ENCODE peak calls at places on chromosomes 16 and 17, in seven cellular contexts. One of them, this sample, is unnamed.

GRCh38 chr16:68062910-68063393 is 22.2 kb upstream of the NFATC3 start:
- DNase-seq in H9: no peak
- DNase-seq in IMR-90: no peak
- DNase-seq in H1: no peak
- DNase-seq in mesendoderm: no peak
- DNase-seq in mesenchymal stem cell: no peak
- DNase-seq in trophoblast cell: no peak
- DNase-seq in this sample: no peak

GRCh38 chr17:47193931-47194481 is 4.9 kb upstream of the CDC27 start:
- DNase-seq in H9: no peak
- DNase-seq in IMR-90: no peak
- DNase-seq in H1: no peak
- DNase-seq in mesendoderm: peak; percentile 6
- DNase-seq in mesenchymal stem cell: no peak
- DNase-seq in trophoblast cell: peak; percentile 81
- DNase-seq in this sample: no peak

GRCh38 chr17:67549787-67550186 is 167.9 kb upstream of the NOL11 start:
- DNase-seq in H9: peak; percentile 31
- DNase-seq in IMR-90: no peak
- DNase-seq in H1: no peak
- DNase-seq in mesendoderm: no peak
- DNase-seq in mesenchymal stem cell: no peak
- DNase-seq in trophoblast cell: no peak
- DNase-seq in this sample: no peak

GRCh38 chr17:61009619-61010018 is 332.0 kb downstream of the BCAS3 start:
- DNase-seq in H9: no peak
- DNase-seq in IMR-90: peak; percentile 42
- DNase-seq in H1: no peak
- DNase-seq in mesendoderm: no peak
- DNase-seq in mesenchymal stem cell: peak; percentile 16
- DNase-seq in trophoblast cell: no peak
- DNase-seq in this sample: no peak

GRCh38 chr16:8735574-8735973 is 61.2 kb downstream of the ABAT start:
- DNase-seq in H9: no peak
- DNase-seq in IMR-90: no peak
- DNase-seq in H1: no peak
- DNase-seq in mesendoderm: no peak
- DNase-seq in mesenchymal stem cell: no peak
- DNase-seq in trophoblast cell: no peak
- DNase-seq in this sample: no peak

GRCh38 chr16:27579086-27579980 is 29.4 kb downstream of the KATNIP start:
- DNase-seq in H9: no peak
- DNase-seq in IMR-90: peak; percentile 22
- DNase-seq in H1: no peak
- DNase-seq in mesendoderm: no peak
- DNase-seq in mesenchymal stem cell: peak; percentile 16
- DNase-seq in trophoblast cell: peak; percentile 91
- DNase-seq in this sample: no peak

GRCh38 chr17:14359251-14359939 is 58.5 kb downstream of the HS3ST3B1 start:
- DNase-seq in H9: peak; percentile 61
- DNase-seq in IMR-90: no peak
- DNase-seq in H1: no peak
- DNase-seq in mesendoderm: no peak
- DNase-seq in mesenchymal stem cell: peak; percentile 35
- DNase-seq in trophoblast cell: peak; percentile 17
- DNase-seq in this sample: no peak

GRCh38 chr16:71474864-71475263 is 12.8 kb upstream of the ZNF23 start:
- DNase-seq in H9: no peak
- DNase-seq in IMR-90: peak; percentile 92
- DNase-seq in H1: no peak
- DNase-seq in mesendoderm: no peak
- DNase-seq in mesenchymal stem cell: peak; percentile 81
- DNase-seq in trophoblast cell: peak; percentile 59
- DNase-seq in this sample: no peak

GRCh38 chr16:11743308-11744074 is 834 bp upstream of the TXNDC11 start:
- DNase-seq in H9: no peak
- DNase-seq in IMR-90: peak; percentile 49
- DNase-seq in H1: no peak
- DNase-seq in mesendoderm: no peak
- DNase-seq in mesenchymal stem cell: peak; percentile 89
- DNase-seq in trophoblast cell: peak; percentile 82
- DNase-seq in this sample: no peak

GRCh38 chr17:19341641-19342610 is 20.6 kb downstream of the B9D1 start:
- DNase-seq in H9: peak; percentile 50
- DNase-seq in IMR-90: peak; percentile 10
- DNase-seq in H1: no peak
- DNase-seq in mesendoderm: peak; percentile 56
- DNase-seq in mesenchymal stem cell: peak; percentile 50
- DNase-seq in trophoblast cell: no peak
- DNase-seq in this sample: no peak

GRCh38 chr17:3666516-3666915 is 1.9 kb downstream of the TAX1BP3 start:
- DNase-seq in H9: peak; percentile 27
- DNase-seq in IMR-90: no peak
- DNase-seq in H1: no peak
- DNase-seq in mesendoderm: no peak
- DNase-seq in mesenchymal stem cell: no peak
- DNase-seq in trophoblast cell: no peak
- DNase-seq in this sample: no peak

GRCh38 chr16:70700101-70701020 is 14.5 kb upstream of the MTSS2 start:
- DNase-seq in H9: no peak
- DNase-seq in IMR-90: no peak
- DNase-seq in H1: no peak
- DNase-seq in mesendoderm: no peak
- DNase-seq in mesenchymal stem cell: peak; percentile 36
- DNase-seq in trophoblast cell: no peak
- DNase-seq in this sample: no peak

GRCh38 chr17:77474292-77474988 is 333.7 kb downstream of the SEC14L1 start:
- DNase-seq in H9: no peak
- DNase-seq in IMR-90: peak; percentile 41
- DNase-seq in H1: no peak
- DNase-seq in mesendoderm: peak; percentile 26
- DNase-seq in mesenchymal stem cell: no peak
- DNase-seq in trophoblast cell: no peak
- DNase-seq in this sample: no peak

GRCh38 chr17:63993368-63993990 is 4.7 kb upstream of the PRR29 start:
- DNase-seq in H9: peak; percentile 19
- DNase-seq in IMR-90: no peak
- DNase-seq in H1: no peak
- DNase-seq in mesendoderm: no peak
- DNase-seq in mesenchymal stem cell: no peak
- DNase-seq in trophoblast cell: no peak
- DNase-seq in this sample: no peak

GRCh38 chr17:61510237-61510636 is 58.0 kb downstream of the TBX4 start:
- DNase-seq in H9: no peak
- DNase-seq in IMR-90: no peak
- DNase-seq in H1: no peak
- DNase-seq in mesendoderm: no peak
- DNase-seq in mesenchymal stem cell: no peak
- DNase-seq in trophoblast cell: no peak
- DNase-seq in this sample: no peak

GRCh38 chr16:75420987-75421819 is 12.1 kb downstream of the CFDP1 start:
- DNase-seq in H9: peak; percentile 90
- DNase-seq in IMR-90: peak; percentile 45
- DNase-seq in H1: peak; percentile 53
- DNase-seq in mesendoderm: peak; percentile 93
- DNase-seq in mesenchymal stem cell: peak; percentile 69
- DNase-seq in trophoblast cell: no peak
- DNase-seq in this sample: peak; percentile 38

GRCh38 chr17:82817947-82818346 is 21.9 kb downstream of the ZNF750 start:
- DNase-seq in H9: no peak
- DNase-seq in IMR-90: peak; percentile 36
- DNase-seq in H1: no peak
- DNase-seq in mesendoderm: no peak
- DNase-seq in mesenchymal stem cell: no peak
- DNase-seq in trophoblast cell: no peak
- DNase-seq in this sample: no peak
- H4K8ac ChIP-seq in H9: no peak overlapping the region
- H4K8ac ChIP-seq in IMR-90: no peak overlapping the region
- H4K8ac ChIP-seq in H1: no peak overlapping the region
- H4K8ac ChIP-seq in mesendoderm: no peak overlapping the region
- H4K8ac ChIP-seq in mesenchymal stem cell: no peak overlapping the region
- H4K8ac ChIP-seq in trophoblast cell: no peak overlapping the region
- H4K8ac ChIP-seq in this sample: no peak overlapping the region

GRCh38 chr16:88449267-88449561 is 3.9 kb upstream of the ZFPM1 start:
- DNase-seq in H9: no peak
- DNase-seq in IMR-90: no peak
- DNase-seq in H1: no peak
- DNase-seq in mesendoderm: no peak
- DNase-seq in mesenchymal stem cell: no peak
- DNase-seq in trophoblast cell: no peak
- DNase-seq in this sample: no peak

GRCh38 chr16:88447881-88448280 is 5.2 kb upstream of the ZFPM1 start:
- DNase-seq in H9: no peak
- DNase-seq in IMR-90: no peak
- DNase-seq in H1: no peak
- DNase-seq in mesendoderm: no peak
- DNase-seq in mesenchymal stem cell: no peak
- DNase-seq in trophoblast cell: no peak
- DNase-seq in this sample: no peak

GRCh38 chr16:88446061-88446460 is 7.0 kb upstream of the ZFPM1 start:
- DNase-seq in H9: no peak
- DNase-seq in IMR-90: no peak
- DNase-seq in H1: no peak
- DNase-seq in mesendoderm: no peak
- DNase-seq in mesenchymal stem cell: no peak
- DNase-seq in trophoblast cell: no peak
- DNase-seq in this sample: no peak

GRCh38 chr16:88446736-88447135 is 6.3 kb upstream of the ZFPM1 start:
- DNase-seq in H9: no peak
- DNase-seq in IMR-90: no peak
- DNase-seq in H1: no peak
- DNase-seq in mesendoderm: no peak
- DNase-seq in mesenchymal stem cell: no peak
- DNase-seq in trophoblast cell: no peak
- DNase-seq in this sample: no peak

GRCh38 chr16:88448461-88449266 is 4.4 kb upstream of the ZFPM1 start:
- DNase-seq in H9: no peak
- DNase-seq in IMR-90: no peak
- DNase-seq in H1: no peak
- DNase-seq in mesendoderm: no peak
- DNase-seq in mesenchymal stem cell: no peak
- DNase-seq in trophoblast cell: no peak
- DNase-seq in this sample: no peak
- H4K8ac ChIP-seq in H9: no peak overlapping the region
- H4K8ac ChIP-seq in IMR-90: no peak overlapping the region
- H4K8ac ChIP-seq in H1: no peak overlapping the region
- H4K8ac ChIP-seq in mesendoderm: no peak overlapping the region
- H4K8ac ChIP-seq in mesenchymal stem cell: no peak overlapping the region
- H4K8ac ChIP-seq in trophoblast cell: no peak overlapping the region
- H4K8ac ChIP-seq in this sample: no peak overlapping the region

DNA sequence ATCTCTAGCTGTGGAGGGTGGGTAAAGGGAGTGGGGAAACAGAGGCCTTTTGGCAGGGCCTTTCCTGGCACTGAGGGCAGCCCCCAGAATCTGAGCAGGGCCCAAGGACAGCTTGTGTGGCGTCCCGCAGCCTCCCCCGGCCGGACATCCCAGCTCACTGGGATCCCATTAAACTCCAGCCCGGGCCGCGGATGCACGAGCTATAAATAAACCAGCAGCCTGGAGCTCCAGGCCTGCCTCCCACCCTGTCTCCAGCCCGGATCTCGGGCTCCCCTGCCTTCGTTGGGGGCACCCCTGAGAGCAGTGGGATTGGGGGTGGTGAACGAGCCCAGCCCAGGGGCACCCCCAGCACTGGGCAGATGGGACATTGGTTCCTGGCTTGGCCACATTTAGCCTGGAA is 13.8 kb upstream of the AATK start:
- DNase-seq in H9: no peak
- DNase-seq in IMR-90: no peak
- DNase-seq in H1: no peak
- DNase-seq in mesendoderm: no peak
- DNase-seq in mesenchymal stem cell: no peak
- DNase-seq in trophoblast cell: no peak
- DNase-seq in this sample: no peak
- H4K8ac ChIP-seq in H9: no peak overlapping the region
- H4K8ac ChIP-seq in IMR-90: no peak overlapping the region
- H4K8ac ChIP-seq in H1: no peak overlapping the region
- H4K8ac ChIP-seq in mesendoderm: no peak overlapping the region
- H4K8ac ChIP-seq in mesenchymal stem cell: no peak overlapping the region
- H4K8ac ChIP-seq in trophoblast cell: no peak overlapping the region
- H4K8ac ChIP-seq in this sample: no peak overlapping the region

GRCh38 chr17:78644971-78645370 is 67.8 kb upstream of the DNAH17 start:
- DNase-seq in H9: no peak
- DNase-seq in IMR-90: no peak
- DNase-seq in H1: no peak
- DNase-seq in mesendoderm: no peak
- DNase-seq in mesenchymal stem cell: no peak
- DNase-seq in trophoblast cell: no peak
- DNase-seq in this sample: no peak

GRCh38 chr17:78648293-78648692 is 71.1 kb upstream of the DNAH17 start:
- DNase-seq in H9: no peak
- DNase-seq in IMR-90: no peak
- DNase-seq in H1: no peak
- DNase-seq in mesendoderm: no peak
- DNase-seq in mesenchymal stem cell: no peak
- DNase-seq in trophoblast cell: no peak
- DNase-seq in this sample: no peak

GRCh38 chr17:78645421-78646295 is 68.5 kb upstream of the DNAH17 start:
- DNase-seq in H9: no peak
- DNase-seq in IMR-90: peak; percentile 34
- DNase-seq in H1: no peak
- DNase-seq in mesendoderm: no peak
- DNase-seq in mesenchymal stem cell: peak; percentile 51
- DNase-seq in trophoblast cell: peak; percentile 48
- DNase-seq in this sample: no peak

GRCh38 chr17:78644259-78644658 is 67.1 kb upstream of the DNAH17 start:
- DNase-seq in H9: no peak
- DNase-seq in IMR-90: no peak
- DNase-seq in H1: no peak
- DNase-seq in mesendoderm: no peak
- DNase-seq in mesenchymal stem cell: no peak
- DNase-seq in trophoblast cell: no peak
- DNase-seq in this sample: no peak

DNA sequence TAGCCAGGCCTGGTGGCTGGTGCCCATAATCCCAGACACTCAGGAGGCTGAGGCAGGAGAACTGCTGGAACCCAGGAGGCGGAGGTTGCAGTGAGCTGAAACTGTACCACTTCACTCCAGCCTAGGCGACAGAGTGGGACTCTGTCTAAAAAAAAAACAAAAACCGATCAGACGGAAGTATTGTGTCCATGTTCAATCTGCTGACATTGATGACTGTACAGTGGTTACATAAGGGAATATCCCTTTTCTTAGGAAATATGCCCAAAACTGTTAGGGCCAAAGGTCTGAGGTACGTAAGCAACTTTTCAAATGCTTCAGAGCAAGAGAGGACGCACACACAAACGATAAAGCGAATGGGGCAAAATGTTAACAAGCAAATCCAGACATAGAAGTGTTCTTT is 69.8 kb upstream of the DNAH17 start:
- DNase-seq in H9: no peak
- DNase-seq in IMR-90: no peak
- DNase-seq in H1: no peak
- DNase-seq in mesendoderm: no peak
- DNase-seq in mesenchymal stem cell: no peak
- DNase-seq in trophoblast cell: no peak
- DNase-seq in this sample: no peak
- H4K8ac ChIP-seq in H9: no peak overlapping the region
- H4K8ac ChIP-seq in IMR-90: no peak overlapping the region
- H4K8ac ChIP-seq in H1: no peak overlapping the region
- H4K8ac ChIP-seq in mesendoderm: no peak overlapping the region
- H4K8ac ChIP-seq in mesenchymal stem cell: no peak overlapping the region
- H4K8ac ChIP-seq in trophoblast cell: no peak overlapping the region
- H4K8ac ChIP-seq in this sample: no peak overlapping the region